ENCODE peak calls at places on chromosomes 2 and 18, in four cellular contexts. X is tibial artery, F is LNCaP clone FGC, G is GM13976. Y is an unnamed sample.

GRCh38 chr18:34787931-34788532 is 77.9 kb downstream of the DTNA start:
- DNase-seq in X (no peak), F (peak; percentile 46), G (peak; percentile 59), Y (no peak)

GRCh38 chr2:231134910-231135650 is 10.2 kb upstream of the HTR2B start:
- DNase-seq in X (no peak), F (no peak), G (no peak), Y (no peak)

GRCh38 chr2:181812106-181812745 is 79.3 kb upstream of the ITPRID2 start:
- DNase-seq in X (no peak), F (no peak), G (no peak), Y (no peak)

GRCh38 chr2:54709341-54709809 is 14.1 kb upstream of the EML6 start:
- DNase-seq in X (peak; percentile 33), F (no peak), G (no peak), Y (peak; percentile 28)

GRCh38 chr2:99670768-99671734 is 181.2 kb upstream of the REV1 start:
- DNase-seq in X (no peak), F (no peak), G (no peak), Y (no peak)

GRCh38 chr2:206442854-206443734 is at the start of gene ADAM23:
- DNase-seq in X (no peak), F (no peak), G (peak; percentile 85), Y (peak; percentile 37)

GRCh38 chr2:43399515-43400245 is 173.3 kb upstream of the ZFP36L2 start:
- DNase-seq in X (no peak), F (no peak), G (no peak), Y (no peak)

GRCh38 chr2:144438722-144439508 is 81.0 kb downstream of the ZEB2 start:
- DNase-seq in X (no peak), F (no peak), G (no peak), Y (no peak)

DNA sequence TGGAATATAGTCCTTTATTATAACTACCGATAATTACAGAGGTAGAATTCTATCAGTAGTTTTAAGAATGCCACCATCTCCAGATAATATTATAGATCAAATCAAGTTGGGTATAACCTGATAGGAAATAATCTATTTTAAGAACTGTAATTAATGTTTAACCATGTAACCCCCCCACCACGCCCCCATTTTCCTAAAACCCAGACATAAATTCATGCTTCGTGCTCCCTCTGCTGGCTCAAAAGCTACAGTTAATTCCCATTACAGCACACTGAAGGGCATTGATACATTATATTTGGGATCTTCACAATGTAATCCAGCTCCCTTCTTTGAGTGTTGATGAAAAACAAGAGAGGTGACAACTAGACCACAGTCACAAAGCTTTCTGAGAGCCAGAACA is 228.0 kb upstream of the SMAD7 start:
- DNase-seq in X (no peak), F (no peak), G (no peak), Y (no peak)
- TF ChIP-seq CTCF in X (peak; percentile 56), F (peak; percentile 53), G (peak; percentile 51), Y (no peak)

GRCh38 chr2:31434911-31435310 is 20.4 kb upstream of the XDH start:
- DNase-seq in X (no peak), F (no peak), G (no peak), Y (no peak)
- TF ChIP-seq CTCF in X (no peak), F (peak; percentile 36), G (no peak), Y (no peak)

DNA sequence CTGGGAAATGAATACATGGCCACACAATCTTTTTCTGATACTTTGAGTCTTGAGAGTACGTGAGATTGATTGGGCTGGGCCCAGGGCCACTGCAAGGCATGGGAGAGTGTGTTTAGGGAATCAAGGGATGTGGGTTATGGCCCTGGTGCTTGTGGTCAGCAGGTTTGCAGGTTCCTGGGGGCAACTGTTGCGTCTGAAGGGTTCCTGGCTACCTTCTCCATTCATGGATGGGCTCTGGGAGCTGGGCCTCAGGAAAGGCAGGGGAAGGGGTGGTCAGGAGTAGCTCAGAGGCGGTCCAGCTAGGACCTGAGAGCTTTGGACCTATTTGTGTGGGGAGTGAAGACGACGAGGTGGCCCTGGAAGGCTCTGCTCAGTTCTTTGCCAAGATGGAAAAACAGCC is 8.4 kb upstream of the ZAP70 start:
- DNase-seq in X (no peak), F (no peak), G (no peak), Y (no peak)
- TF ChIP-seq CTCF in X (no peak), F (no peak), G (no peak), Y (no peak)

DNA sequence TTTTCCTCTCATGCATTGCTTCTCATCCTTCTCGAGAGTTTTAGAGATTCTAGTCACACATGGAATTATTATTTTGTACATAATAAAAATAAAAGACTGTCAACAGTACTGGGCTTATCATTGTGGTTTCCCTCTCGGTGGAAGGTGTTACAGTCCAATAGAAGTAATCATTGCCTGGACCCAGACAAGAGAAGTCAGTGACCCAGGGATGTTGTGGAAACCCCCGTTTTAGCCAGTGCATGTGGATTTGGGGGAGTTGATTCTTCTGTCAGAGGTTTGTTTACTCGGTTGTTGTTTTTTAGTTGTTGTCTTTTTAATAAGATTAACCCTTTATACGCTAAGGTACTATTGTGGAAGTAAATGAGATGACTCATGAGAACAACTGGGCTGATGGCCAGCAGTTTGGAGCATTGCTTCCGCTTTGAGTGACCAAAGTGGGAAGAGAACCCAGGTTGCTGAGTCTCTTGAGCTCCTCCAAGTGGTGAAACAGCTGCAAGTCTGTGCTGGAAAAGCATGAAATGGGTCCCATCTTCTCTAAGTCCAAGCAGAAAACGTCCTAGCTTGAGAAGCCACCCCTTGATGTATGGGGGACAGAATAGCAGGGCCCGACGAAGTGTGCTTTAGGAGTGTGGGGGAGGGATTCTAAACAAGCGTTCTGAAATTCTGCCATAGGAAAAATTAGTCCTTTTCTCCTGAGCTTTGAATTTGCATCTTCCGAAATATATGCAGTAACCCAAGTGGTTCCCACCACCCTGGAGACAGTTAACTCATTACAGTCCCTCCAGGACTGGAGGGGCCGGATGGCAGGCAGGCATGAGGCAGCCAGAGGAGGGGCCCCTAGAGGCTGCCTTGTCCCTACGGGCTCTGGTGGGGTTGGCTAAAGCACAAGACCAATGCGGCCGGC is 61.8 kb upstream of the GPR45 start:
- DNase-seq in X (no peak), F (peak; percentile 94), G (peak; percentile 51), Y (no peak)
- TF ChIP-seq CTCF in X (no peak), F (peak; percentile 76), G (peak; percentile 15), Y (no peak)

GRCh38 chr2:177797808-177798207 is 274.8 kb downstream of the PDE11A start:
- DNase-seq in X (no peak), F (no peak), G (no peak), Y (no peak)

GRCh38 chr2:177796011-177796410 is 276.6 kb downstream of the PDE11A start:
- DNase-seq in X (no peak), F (no peak), G (no peak), Y (no peak)

GRCh38 chr2:177796644-177797415 is 275.7 kb downstream of the PDE11A start:
- DNase-seq in X (no peak), F (no peak), G (no peak), Y (no peak)

DNA sequence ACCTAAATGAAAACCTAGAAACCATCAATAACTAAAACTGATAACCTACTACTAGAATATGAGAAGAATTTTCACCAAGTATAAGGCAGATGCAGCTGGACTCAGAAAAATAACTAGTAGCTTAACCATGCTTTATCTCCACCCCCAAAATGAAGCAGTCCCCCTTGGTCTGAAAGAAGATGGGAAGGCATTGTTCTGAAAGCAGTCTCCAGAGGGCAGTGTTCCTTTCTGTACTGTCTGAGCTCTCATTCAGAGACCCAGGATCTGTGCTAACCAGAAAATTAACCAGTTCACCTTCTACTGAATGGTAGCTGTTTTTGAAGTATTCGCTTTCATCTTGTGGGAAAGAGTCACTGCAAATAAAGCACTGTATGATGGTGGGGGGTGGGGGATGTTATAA is 273.0 kb downstream of the PDE11A start:
- DNase-seq in X (no peak), F (no peak), G (no peak), Y (no peak)
- TF ChIP-seq CTCF in X (no peak), F (peak; percentile 64), G (peak; percentile 39), Y (no peak)

GRCh38 chr2:86821306-86821705 is 30.6 kb upstream of the CD8A start:
- DNase-seq in X (no peak), F (no peak), G (no peak), Y (no peak)
- TF ChIP-seq CTCF in X (no peak), F (no peak), G (no peak), Y (no peak)

DNA sequence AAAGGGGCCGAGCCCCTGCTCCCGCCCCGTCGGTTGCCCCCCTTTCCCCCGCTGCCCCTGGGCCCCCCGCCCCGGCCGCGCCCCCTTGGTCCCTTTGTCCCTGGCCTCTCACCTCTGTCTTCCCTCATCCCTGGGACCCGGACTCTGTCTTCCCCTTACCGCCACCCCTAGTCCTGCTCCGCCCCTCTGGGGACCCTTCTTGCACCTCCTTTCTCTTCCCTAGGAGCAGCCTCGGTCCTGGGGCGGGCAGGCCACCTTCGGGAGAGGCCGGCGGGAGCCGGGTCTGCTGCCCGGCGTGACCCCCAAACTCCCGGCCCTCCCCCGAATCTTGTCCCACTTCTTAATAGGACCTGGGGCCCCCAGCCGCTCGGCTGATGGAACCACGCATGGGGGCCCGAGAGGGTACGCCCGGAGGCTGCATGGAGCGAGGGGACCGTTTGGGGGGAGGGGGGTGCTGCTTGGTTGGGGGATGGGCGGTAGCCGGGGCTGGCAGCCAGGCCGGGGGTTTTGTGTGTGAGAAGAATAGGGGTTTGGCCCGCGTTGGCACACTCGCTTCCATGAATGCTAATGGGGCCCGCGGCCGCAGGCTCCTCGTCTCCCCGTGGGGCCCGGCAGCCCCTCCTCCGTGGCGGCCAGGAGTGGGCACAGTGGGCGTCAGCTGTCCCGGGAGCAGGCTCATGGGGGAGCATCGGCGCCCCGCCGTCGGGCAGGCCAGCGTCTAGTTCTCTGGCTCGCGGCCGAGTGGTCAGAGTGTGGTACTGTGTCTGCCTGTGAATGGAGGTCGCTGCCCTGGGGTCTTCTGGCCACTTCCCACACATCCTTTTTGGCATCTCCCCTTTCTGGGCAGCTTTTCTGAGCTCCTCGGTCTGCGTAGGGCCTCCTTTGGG is 951 bp downstream of the GAREM2 start:
- DNase-seq in X (no peak), F (no peak), G (no peak), Y (no peak)
- TF ChIP-seq CTCF in X (no peak), F (no peak), G (no peak), Y (no peak)

Y was measured in activated B cell treated with CpG ODN at 0.5 μM for 24 hours.